ENCODE peak calls at places on chromosomes 1 and 21, in eight cellular contexts. L is esophagus muscularis mucosa, P is kidney epithelial cell, X is heart right ventricle, O is AG09309, Y is bronchial epithelial cell, R is left ventricle myocardium inferior, H is fibroblast of lung. I is an unnamed sample.

GRCh38 chr1:205066221-205066818 is 17.9 kb downstream of the TMEM81 start:
- DNase-seq in L (no peak), P (no peak), X (no peak), O (no peak), Y (no peak), R (no peak), H (no peak), I (peak; percentile 86)

GRCh38 chr1:158005249-158005648 is 11.8 kb downstream of the KIRREL1 start:
- DNase-seq in L (no peak), P (no peak), X (no peak), O (no peak), Y (no peak), R (no peak), H (no peak), I (no peak)

GRCh38 chr1:8518490-8518801 is 200.5 kb downstream of the SLC45A1 start:
- DNase-seq in L (no peak), P (no peak), X (no peak), O (no peak), Y (no peak), R (no peak), H (no peak), I (no peak)

GRCh38 chr1:11571906-11572616 is 82.2 kb downstream of the FBXO2 start:
- DNase-seq in L (no peak), P (no peak), X (no peak), O (no peak), Y (peak; percentile 59), R (no peak), H (no peak), I (peak; percentile 95)

GRCh38 chr1:1306070-1306660 is 1.6 kb downstream of the ACAP3 start:
- DNase-seq in L (no peak), P (no peak), X (no peak), O (no peak), Y (no peak), R (no peak), H (no peak), I (peak; percentile 76)

GRCh38 chr1:27656157-27656893 is 15.7 kb downstream of the IFI6 start:
- DNase-seq in L (no peak), P (no peak), X (peak; percentile 71), O (no peak), Y (peak; percentile 69), R (peak; percentile 69), H (peak; percentile 72), I (peak; percentile 93)

GRCh38 chr1:67677925-67678324 is 7.1 kb upstream of the GADD45A start:
- DNase-seq in L (no peak), P (no peak), X (no peak), O (no peak), Y (no peak), R (no peak), H (no peak), I (no peak)

GRCh38 chr1:82920418-82921248 is 1078.3 kb downstream of the TTLL7 start:
- DNase-seq in L (no peak), P (no peak), X (no peak), O (no peak), Y (peak; percentile 71), R (no peak), H (peak; percentile 24), I (no peak)

GRCh38 chr1:110291241-110292030 is 47.7 kb upstream of the RBM15 start:
- DNase-seq in L (no peak), P (no peak), X (no peak), O (no peak), Y (no peak), R (no peak), H (no peak), I (no peak)

GRCh38 chr1:9658186-9658585 is 6.7 kb downstream of the PIK3CD start:
- DNase-seq in L (no peak), P (no peak), X (no peak), O (no peak), Y (no peak), R (no peak), H (no peak), I (no peak)

GRCh38 chr1:29164588-29164987 is 17.1 kb downstream of the SRSF4 start:
- DNase-seq in L (no peak), P (no peak), X (no peak), O (no peak), Y (no peak), R (no peak), H (no peak), I (no peak)

GRCh38 chr1:226181996-226182714 is 4.4 kb downstream of the ACBD3 start:
- DNase-seq in L (no peak), P (peak; percentile 45), X (peak; percentile 23), O (peak; percentile 14), Y (peak; percentile 57), R (peak; percentile 53), H (peak; percentile 57), I (peak; percentile 54)

GRCh38 chr21:42135386-42136040 is 64.4 kb downstream of the UMODL1 start:
- DNase-seq in L (no peak), P (no peak), X (peak; percentile 16), O (no peak), Y (no peak), R (no peak), H (no peak), I (no peak)

GRCh38 chr1:66981679-66982078 is 56.9 kb downstream of the MIER1 start:
- DNase-seq in L (no peak), P (no peak), X (peak; percentile 48), O (no peak), Y (no peak), R (no peak), H (peak; percentile 44), I (no peak)

GRCh38 chr1:246208120-246208519 is 299.0 kb downstream of the SMYD3 start:
- DNase-seq in L (no peak), P (no peak), X (no peak), O (no peak), Y (no peak), R (no peak), H (no peak), I (no peak)

GRCh38 chr1:203461717-203462116 is 13.9 kb upstream of the PRELP start:
- DNase-seq in L (no peak), P (no peak), X (no peak), O (no peak), Y (no peak), R (no peak), H (no peak), I (no peak)

GRCh38 chr1:44035726-44036408 is 4.6 kb upstream of the SLC6A9 start:
- DNase-seq in L (no peak), P (no peak), X (peak; percentile 49), O (no peak), Y (no peak), R (peak; percentile 30), H (peak; percentile 23), I (peak; percentile 68)

GRCh38 chr1:51044834-51045233 is 57.2 kb upstream of the C1orf185 start:
- DNase-seq in L (no peak), P (no peak), X (no peak), O (no peak), Y (peak; percentile 23), R (no peak), H (peak; percentile 35), I (no peak)
- TF ChIP-seq CTCF in L (peak; percentile 33), P (no peak), X (peak; percentile 68), O (no peak), Y (no peak), R (peak; percentile 58), H (no peak), I (peak; percentile 29)

GRCh38 chr1:32754282-32755097 is 51.9 kb upstream of the SYNC start:
- DNase-seq in L (no peak), P (no peak), X (no peak), O (no peak), Y (peak; percentile 61), R (no peak), H (no peak), I (peak; percentile 91)
- H3K4me3 ChIP-seq in L (peak overlapping the region; percentile 73), P (peak overlapping the region; percentile 91), X (peak overlapping the region; percentile 45), O (peak overlapping the region; percentile 47), Y (peak overlapping the region; percentile 95), R (peak overlapping the region; percentile 75), H (peak overlapping the region; percentile 56), I (peak overlapping the region; percentile 97)

GRCh38 chr1:63773496-63773814 is 362 bp upstream of the ROR1 start:
- DNase-seq in L (no peak), P (no peak), X (no peak), O (no peak), Y (no peak), R (no peak), H (no peak), I (no peak)

GRCh38 chr1:63775418-63776127 is 1.8 kb downstream of the ROR1 start:
- DNase-seq in L (no peak), P (no peak), X (no peak), O (no peak), Y (peak; percentile 42), R (no peak), H (peak; percentile 33), I (no peak)

GRCh38 chr1:63774617-63775417 is 1.0 kb downstream of the ROR1 start:
- DNase-seq in L (peak; percentile 92), P (no peak), X (peak; percentile 23), O (no peak), Y (no peak), R (peak; percentile 43), H (peak; percentile 59), I (peak; percentile 89)

GRCh38 chr1:63772876-63773275 is 941 bp upstream of the ROR1 start:
- DNase-seq in L (peak; percentile 26), P (no peak), X (no peak), O (no peak), Y (no peak), R (no peak), H (no peak), I (no peak)

GRCh38 chr1:63773815-63774616 is at the start of gene ROR1:
- DNase-seq in L (peak; percentile 93), P (peak; percentile 43), X (peak; percentile 88), O (no peak), Y (peak; percentile 56), R (peak; percentile 89), H (peak; percentile 88), I (peak; percentile 97)
- TF ChIP-seq CTCF in L (peak; percentile 57), P (peak; percentile 82), X (peak; percentile 66), O (peak; percentile 80), Y (peak; percentile 81), R (peak; percentile 70), H (peak; percentile 67), I (peak; percentile 76)

GRCh38 chr1:26044971-26045711 is 777 bp downstream of the SLC30A2 start:
- DNase-seq in L (no peak), P (no peak), X (no peak), O (no peak), Y (no peak), R (peak; percentile 39), H (no peak), I (peak; percentile 60)

GRCh38 chr1:26047278-26047874 is 1.5 kb upstream of the SLC30A2 start:
- DNase-seq in L (no peak), P (no peak), X (no peak), O (no peak), Y (no peak), R (no peak), H (no peak), I (no peak)

GRCh38 chr1:26046313-26047031 is 554 bp upstream of the SLC30A2 start:
- DNase-seq in L (no peak), P (no peak), X (no peak), O (no peak), Y (no peak), R (no peak), H (no peak), I (peak; percentile 69)

GRCh38 chr1:26044414-26044813 is 1.5 kb downstream of the SLC30A2 start:
- DNase-seq in L (no peak), P (no peak), X (no peak), O (no peak), Y (no peak), R (no peak), H (no peak), I (no peak)

GRCh38 chr1:26045712-26046312 is at the start of gene SLC30A2:
- DNase-seq in L (no peak), P (no peak), X (no peak), O (no peak), Y (no peak), R (no peak), H (no peak), I (peak; percentile 80)
- H3K4me3 ChIP-seq in L (peak within 1 kb of the TSS; percentile 33), P (no peak within 1 kb of the TSS), X (peak within 1 kb of the TSS; percentile 24), O (no peak within 1 kb of the TSS), Y (no peak within 1 kb of the TSS), R (peak within 1 kb of the TSS; percentile 62), H (no peak within 1 kb of the TSS), I (no peak within 1 kb of the TSS)

GRCh38 chr21:34180826-34181359 is 107.5 kb downstream of the MRPS6 start:
- DNase-seq in L (no peak), P (no peak), X (no peak), O (no peak), Y (no peak), R (no peak), H (no peak), I (no peak)
- TF ChIP-seq CTCF in L (no peak), P (no peak), X (no peak), O (no peak), Y (no peak), R (no peak), H (no peak), I (no peak)